ENCODE peak calls at places on chromosome 14, in ten cellular contexts. One of them, this sample, is unnamed.

GRCh38 chr14:47276931-47277330 is 398.5 kb downstream of the MDGA2 start:
- DNase-seq in heart left ventricle: no peak
- DNase-seq in A549: no peak
- DNase-seq in stomach: no peak
- DNase-seq in esophagus squamous epithelium: no peak
- DNase-seq in IMR-90: no peak
- DNase-seq in HCT116: no peak
- DNase-seq in NB4: no peak
- DNase-seq in HepG2: no peak
- DNase-seq in lower leg skin: no peak
- DNase-seq in this sample: no peak

GRCh38 chr14:96741151-96741977 is 55.8 kb upstream of the VRK1 start:
- DNase-seq in heart left ventricle: peak
- DNase-seq in A549: peak
- DNase-seq in stomach: peak
- DNase-seq in esophagus squamous epithelium: no peak
- DNase-seq in IMR-90: peak
- DNase-seq in HCT116: no peak
- DNase-seq in NB4: peak
- DNase-seq in HepG2: no peak
- DNase-seq in lower leg skin: peak
- DNase-seq in this sample: no peak

GRCh38 chr14:26137161-26137560 is 460.7 kb downstream of the NOVA1 start:
- DNase-seq in heart left ventricle: no peak
- DNase-seq in A549: no peak
- DNase-seq in stomach: no peak
- DNase-seq in esophagus squamous epithelium: no peak
- DNase-seq in IMR-90: no peak
- DNase-seq in HCT116: no peak
- DNase-seq in NB4: no peak
- DNase-seq in HepG2: no peak
- DNase-seq in lower leg skin: no peak
- DNase-seq in this sample: no peak

GRCh38 chr14:104804481-104805325 is 3.8 kb downstream of the ZBTB42 start:
- DNase-seq in heart left ventricle: no peak
- DNase-seq in A549: no peak
- DNase-seq in stomach: no peak
- DNase-seq in esophagus squamous epithelium: no peak
- DNase-seq in IMR-90: no peak
- DNase-seq in HCT116: no peak
- DNase-seq in NB4: peak
- DNase-seq in HepG2: no peak
- DNase-seq in lower leg skin: no peak
- DNase-seq in this sample: no peak

GRCh38 chr14:73203527-73203926 is 33.8 kb upstream of the PAPLN start:
- DNase-seq in heart left ventricle: no peak
- DNase-seq in A549: no peak
- DNase-seq in stomach: no peak
- DNase-seq in esophagus squamous epithelium: no peak
- DNase-seq in IMR-90: no peak
- DNase-seq in HCT116: no peak
- DNase-seq in NB4: no peak
- DNase-seq in HepG2: no peak
- DNase-seq in lower leg skin: no peak
- DNase-seq in this sample: no peak

GRCh38 chr14:53949201-53949600 is 7.4 kb downstream of the BMP4 start:
- DNase-seq in heart left ventricle: no peak
- DNase-seq in A549: no peak
- DNase-seq in stomach: no peak
- DNase-seq in esophagus squamous epithelium: no peak
- DNase-seq in IMR-90: no peak
- DNase-seq in HCT116: no peak
- DNase-seq in NB4: no peak
- DNase-seq in HepG2: no peak
- DNase-seq in lower leg skin: no peak
- DNase-seq in this sample: no peak

GRCh38 chr14:35632276-35633071 is 98.5 kb downstream of the INSM2 start:
- DNase-seq in heart left ventricle: no peak
- DNase-seq in A549: no peak
- DNase-seq in stomach: no peak
- DNase-seq in esophagus squamous epithelium: no peak
- DNase-seq in IMR-90: peak
- DNase-seq in HCT116: no peak
- DNase-seq in NB4: peak
- DNase-seq in HepG2: no peak
- DNase-seq in lower leg skin: no peak
- DNase-seq in this sample: no peak

GRCh38 chr14:25014440-25014839 is 35.5 kb downstream of the STXBP6 start:
- DNase-seq in heart left ventricle: no peak
- DNase-seq in A549: no peak
- DNase-seq in stomach: no peak
- DNase-seq in esophagus squamous epithelium: no peak
- DNase-seq in IMR-90: peak
- DNase-seq in HCT116: no peak
- DNase-seq in NB4: no peak
- DNase-seq in HepG2: peak
- DNase-seq in lower leg skin: no peak
- DNase-seq in this sample: no peak

GRCh38 chr14:99670361-99671229 is 13.5 kb upstream of the CYP46A1 start:
- DNase-seq in heart left ventricle: no peak
- DNase-seq in A549: no peak
- DNase-seq in stomach: no peak
- DNase-seq in esophagus squamous epithelium: no peak
- DNase-seq in IMR-90: peak
- DNase-seq in HCT116: no peak
- DNase-seq in NB4: no peak
- DNase-seq in HepG2: no peak
- DNase-seq in lower leg skin: no peak
- DNase-seq in this sample: no peak

GRCh38 chr14:98858561-98858960 is 413.4 kb downstream of the BCL11B start:
- DNase-seq in heart left ventricle: no peak
- DNase-seq in A549: no peak
- DNase-seq in stomach: no peak
- DNase-seq in esophagus squamous epithelium: no peak
- DNase-seq in IMR-90: no peak
- DNase-seq in HCT116: no peak
- DNase-seq in NB4: no peak
- DNase-seq in HepG2: no peak
- DNase-seq in lower leg skin: no peak
- DNase-seq in this sample: no peak

DNA sequence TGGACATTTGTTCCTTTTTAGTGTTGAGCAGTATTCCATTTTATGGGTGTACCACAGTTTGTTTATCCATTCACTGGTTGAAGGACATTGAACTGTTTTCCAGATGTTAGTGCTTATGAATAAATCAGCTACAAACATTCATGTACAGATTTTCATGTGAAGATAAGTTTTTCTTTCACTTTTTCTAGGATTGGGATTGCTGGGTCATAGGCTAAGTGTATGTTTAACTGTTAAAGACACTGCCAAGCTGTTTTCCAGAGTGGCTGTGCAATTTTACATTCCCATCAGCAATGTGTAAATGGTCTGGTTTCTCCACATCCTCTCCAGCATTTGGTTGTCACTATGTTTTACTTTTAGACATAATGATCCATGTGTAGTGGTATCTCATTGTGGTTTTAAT is 14.0 kb upstream of the NID2 start:
- DNase-seq in heart left ventricle: no peak
- DNase-seq in A549: no peak
- DNase-seq in stomach: no peak
- DNase-seq in esophagus squamous epithelium: no peak
- DNase-seq in IMR-90: no peak
- DNase-seq in HCT116: no peak
- DNase-seq in NB4: no peak
- DNase-seq in HepG2: no peak
- DNase-seq in lower leg skin: no peak
- DNase-seq in this sample: no peak
- H3K4me3 ChIP-seq in heart left ventricle: no peak
- H3K4me3 ChIP-seq in A549: no peak
- H3K4me3 ChIP-seq in stomach: no peak
- H3K4me3 ChIP-seq in esophagus squamous epithelium: no peak
- H3K4me3 ChIP-seq in IMR-90: no peak
- H3K4me3 ChIP-seq in HCT116: no peak
- H3K4me3 ChIP-seq in NB4: no peak
- H3K4me3 ChIP-seq in HepG2: no peak
- H3K4me3 ChIP-seq in lower leg skin: no peak
- H3K4me3 ChIP-seq in this sample: no peak

DNA sequence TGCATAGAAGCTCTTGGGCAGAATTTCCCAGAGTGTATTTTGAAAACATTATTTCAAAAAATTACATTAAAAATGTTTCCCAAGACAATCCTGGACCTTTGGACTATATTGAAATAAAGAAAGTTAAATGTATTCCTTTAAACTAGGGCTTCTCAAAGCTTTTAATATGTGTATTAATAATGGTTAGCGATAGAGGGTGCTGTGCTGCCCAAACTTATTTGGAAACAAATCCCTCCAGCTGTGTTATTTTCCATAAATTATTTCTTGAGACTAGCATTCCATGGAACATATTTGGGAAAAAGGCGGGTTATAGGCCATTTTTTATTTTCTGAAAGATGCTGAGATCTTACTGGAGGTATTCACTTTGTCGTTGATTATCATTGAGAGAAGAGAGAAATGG is 397.8 kb upstream of the MIS18BP1 start:
- DNase-seq in heart left ventricle: no peak
- DNase-seq in A549: no peak
- DNase-seq in stomach: no peak
- DNase-seq in esophagus squamous epithelium: no peak
- DNase-seq in IMR-90: no peak
- DNase-seq in HCT116: no peak
- DNase-seq in NB4: no peak
- DNase-seq in HepG2: no peak
- DNase-seq in lower leg skin: no peak
- DNase-seq in this sample: no peak
- TF ChIP-seq CTCF in heart left ventricle: no peak
- TF ChIP-seq CTCF in A549: no peak
- TF ChIP-seq CTCF in stomach: no peak
- TF ChIP-seq CTCF in esophagus squamous epithelium: no peak
- TF ChIP-seq CTCF in IMR-90: peak
- TF ChIP-seq CTCF in HCT116: peak
- TF ChIP-seq CTCF in NB4: no peak
- TF ChIP-seq CTCF in HepG2: no peak
- TF ChIP-seq CTCF in lower leg skin: no peak
- TF ChIP-seq CTCF in this sample: no peak

DNA sequence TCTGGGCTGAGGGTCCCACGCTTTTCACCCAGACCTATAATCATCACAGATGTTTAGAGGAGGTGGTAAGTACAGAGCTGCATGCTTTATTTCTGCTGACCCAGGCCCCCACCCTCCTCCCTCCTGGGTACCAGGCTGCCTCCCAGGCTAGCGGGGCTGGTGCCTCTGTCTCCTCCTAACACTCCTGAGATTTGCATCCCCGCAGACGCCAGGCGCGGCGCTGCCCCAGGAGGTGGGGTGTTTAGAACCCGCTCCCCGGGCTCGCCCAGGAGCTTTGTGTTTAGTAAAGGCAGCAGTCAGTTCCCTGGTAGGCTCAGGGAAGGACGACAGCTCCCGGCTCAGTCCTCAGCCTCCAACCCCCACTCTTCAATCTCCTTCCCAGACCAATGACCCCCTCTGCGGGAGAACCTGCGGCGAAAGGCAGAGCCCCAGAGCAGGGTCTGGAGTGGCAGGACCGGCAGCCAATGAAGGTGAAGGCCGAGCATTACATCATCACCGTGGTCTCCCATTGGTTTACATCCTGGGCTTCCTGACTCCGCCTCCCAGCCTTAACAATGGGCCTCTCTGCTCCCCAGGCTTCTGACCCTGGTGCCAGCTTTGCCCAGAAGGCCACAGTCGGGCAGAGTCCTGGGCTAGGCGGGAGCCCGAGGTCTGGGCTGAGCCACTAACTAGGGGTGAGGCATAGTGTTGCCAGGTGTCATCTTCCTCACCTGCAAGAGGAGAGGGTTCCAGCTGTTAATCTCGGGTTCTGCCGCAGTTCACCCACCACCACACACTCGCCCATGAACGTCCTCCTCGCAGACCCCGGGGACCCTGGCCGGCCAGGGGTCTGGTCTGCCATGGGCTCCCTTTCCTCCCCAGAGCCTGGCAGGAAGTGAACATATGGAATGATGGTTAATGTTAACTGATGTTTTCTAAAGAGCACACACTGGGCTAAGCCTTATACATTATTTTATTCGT is 57.5 kb downstream of the CALM1 start:
- DNase-seq in heart left ventricle: peak
- DNase-seq in A549: peak
- DNase-seq in stomach: peak
- DNase-seq in esophagus squamous epithelium: no peak
- DNase-seq in IMR-90: peak
- DNase-seq in HCT116: peak
- DNase-seq in NB4: peak
- DNase-seq in HepG2: peak
- DNase-seq in lower leg skin: peak
- DNase-seq in this sample: no peak
- TF ChIP-seq POLR2A in heart left ventricle: no peak
- TF ChIP-seq POLR2A in A549: no peak
- TF ChIP-seq POLR2A in stomach: no peak
- TF ChIP-seq POLR2A in esophagus squamous epithelium: no peak
- TF ChIP-seq POLR2A in IMR-90: no peak
- TF ChIP-seq POLR2A in HCT116: no peak
- TF ChIP-seq POLR2A in NB4: no peak
- TF ChIP-seq POLR2A in HepG2: no peak
- TF ChIP-seq POLR2A in lower leg skin: no peak
- TF ChIP-seq POLR2A in this sample: no peak

DNA sequence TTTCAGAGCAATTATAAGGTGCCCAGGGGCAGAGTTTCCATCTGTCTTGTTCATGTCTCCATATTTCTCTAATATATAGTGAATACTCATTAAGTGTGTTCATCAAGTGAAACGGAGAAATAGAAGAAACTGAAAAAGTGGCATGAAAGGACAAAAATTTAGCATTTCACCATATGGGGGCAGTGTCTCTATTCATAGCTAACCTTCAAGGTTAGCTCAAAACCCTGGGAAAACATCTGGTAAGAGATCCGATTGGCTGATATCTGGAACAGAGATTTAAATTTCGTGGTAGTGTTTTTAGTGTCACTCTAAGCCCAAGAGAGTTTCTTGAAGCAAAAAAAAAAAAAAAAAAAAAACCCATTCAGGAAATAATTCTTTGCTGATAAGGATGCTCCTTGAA is 367.5 kb downstream of the DAD1 start:
- DNase-seq in heart left ventricle: no peak
- DNase-seq in A549: peak
- DNase-seq in stomach: no peak
- DNase-seq in esophagus squamous epithelium: no peak
- DNase-seq in IMR-90: peak
- DNase-seq in HCT116: peak
- DNase-seq in NB4: peak
- DNase-seq in HepG2: peak
- DNase-seq in lower leg skin: no peak
- DNase-seq in this sample: no peak
- H3K4me3 ChIP-seq in heart left ventricle: no peak
- H3K4me3 ChIP-seq in A549: no peak
- H3K4me3 ChIP-seq in stomach: no peak
- H3K4me3 ChIP-seq in esophagus squamous epithelium: no peak
- H3K4me3 ChIP-seq in IMR-90: no peak
- H3K4me3 ChIP-seq in HCT116: no peak
- H3K4me3 ChIP-seq in NB4: no peak
- H3K4me3 ChIP-seq in HepG2: no peak
- H3K4me3 ChIP-seq in lower leg skin: no peak
- H3K4me3 ChIP-seq in this sample: no peak

DNA sequence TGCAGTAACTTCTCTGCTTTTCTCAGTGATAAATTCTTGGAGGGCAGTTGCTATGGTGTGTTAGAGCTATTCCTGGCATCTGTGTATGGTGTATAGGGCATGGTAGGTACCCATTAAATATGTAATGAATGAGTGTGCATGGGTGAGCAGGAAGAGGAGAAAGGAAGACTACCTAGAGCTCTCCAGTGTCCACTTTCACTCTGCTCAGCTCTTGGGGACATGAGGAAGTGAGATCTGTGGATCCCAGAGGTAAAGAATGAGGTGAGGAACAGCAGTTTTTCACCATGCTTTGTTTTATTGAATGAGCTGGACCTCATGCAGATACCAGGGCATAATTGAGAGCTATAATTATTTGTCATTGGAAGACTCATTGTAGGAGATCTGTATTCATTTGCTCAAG is 444.8 kb upstream of the RGS6 start:
- DNase-seq in heart left ventricle: no peak
- DNase-seq in A549: no peak
- DNase-seq in stomach: no peak
- DNase-seq in esophagus squamous epithelium: no peak
- DNase-seq in IMR-90: no peak
- DNase-seq in HCT116: no peak
- DNase-seq in NB4: no peak
- DNase-seq in HepG2: no peak
- DNase-seq in lower leg skin: no peak
- DNase-seq in this sample: no peak
- TF ChIP-seq CTCF in heart left ventricle: no peak
- TF ChIP-seq CTCF in A549: no peak
- TF ChIP-seq CTCF in stomach: no peak
- TF ChIP-seq CTCF in esophagus squamous epithelium: no peak
- TF ChIP-seq CTCF in IMR-90: no peak
- TF ChIP-seq CTCF in HCT116: no peak
- TF ChIP-seq CTCF in NB4: no peak
- TF ChIP-seq CTCF in HepG2: no peak
- TF ChIP-seq CTCF in lower leg skin: no peak
- TF ChIP-seq CTCF in this sample: no peak

This sample was measured in esophagus muscularis mucosa.